ENCODE peak calls at places on chromosomes 13 and 19, in six cellular contexts. O, D, F, Y, V and U are unnamed samples.
A peak's percentile ranks its signal among the peaks of the same experiment; 100 is the strongest.

GRCh38 chr19:46813570-46814358 is 25.4 kb upstream of the SLC1A5 start:
- DNase-seq in O (no peak), D (peak; percentile 66), F (peak; percentile 61), Y (peak; percentile 87), V (peak; percentile 46), U (peak; percentile 81)

GRCh38 chr19:14369399-14370168 is 11.7 kb upstream of the ADGRE5 start:
- DNase-seq in O (no peak), D (peak; percentile 63), F (peak; percentile 50), Y (no peak), V (peak; percentile 64), U (no peak)

GRCh38 chr19:4722671-4723464 is 774 bp downstream of the DPP9 start:
- DNase-seq in O (peak; percentile 13), D (peak; percentile 55), F (no peak), Y (peak; percentile 75), V (peak; percentile 53), U (no peak)

GRCh38 chr13:112583592-112584277 is 4.2 kb downstream of the TUBGCP3 start:
- DNase-seq in O (no peak), D (peak; percentile 48), F (peak; percentile 40), Y (no peak), V (no peak), U (no peak)

GRCh38 chr13:45472171-45472705 is 7.5 kb downstream of the COG3 start:
- DNase-seq in O (no peak), D (no peak), F (no peak), Y (no peak), V (peak; percentile 20), U (no peak)

GRCh38 chr13:46124531-46124966 is 19.7 kb upstream of the CPB2 start:
- DNase-seq in O (no peak), D (no peak), F (no peak), Y (no peak), V (no peak), U (no peak)

GRCh38 chr19:51784922-51785690 is 9.9 kb upstream of the FPR3 start:
- DNase-seq in O (no peak), D (peak; percentile 69), F (peak; percentile 50), Y (peak; percentile 57), V (no peak), U (no peak)

GRCh38 chr13:44837250-44837649 is 152.0 kb downstream of the NUFIP1 start:
- DNase-seq in O (no peak), D (no peak), F (no peak), Y (no peak), V (peak; percentile 78), U (no peak)

GRCh38 chr13:111328111-111328802 is 7.8 kb downstream of the TEX29 start:
- DNase-seq in O (no peak), D (no peak), F (no peak), Y (no peak), V (no peak), U (peak; percentile 3)

GRCh38 chr19:39307233-39307821 is 11.1 kb downstream of the IFNL1 start:
- DNase-seq in O (peak; percentile 62), D (no peak), F (peak; percentile 48), Y (no peak), V (no peak), U (peak; percentile 34)

GRCh38 chr13:40583738-40584137 is 82.7 kb downstream of the FOXO1 start:
- DNase-seq in O (no peak), D (no peak), F (no peak), Y (no peak), V (no peak), U (no peak)

GRCh38 chr13:40585911-40586471 is 80.5 kb downstream of the FOXO1 start:
- DNase-seq in O (peak; percentile 84), D (no peak), F (no peak), Y (no peak), V (no peak), U (no peak)

GRCh38 chr13:40589285-40590109 is 76.9 kb downstream of the FOXO1 start:
- DNase-seq in O (no peak), D (peak; percentile 56), F (peak; percentile 48), Y (no peak), V (no peak), U (no peak)

GRCh38 chr13:40588101-40588500 is 78.3 kb downstream of the FOXO1 start:
- DNase-seq in O (no peak), D (no peak), F (no peak), Y (no peak), V (no peak), U (no peak)

DNA sequence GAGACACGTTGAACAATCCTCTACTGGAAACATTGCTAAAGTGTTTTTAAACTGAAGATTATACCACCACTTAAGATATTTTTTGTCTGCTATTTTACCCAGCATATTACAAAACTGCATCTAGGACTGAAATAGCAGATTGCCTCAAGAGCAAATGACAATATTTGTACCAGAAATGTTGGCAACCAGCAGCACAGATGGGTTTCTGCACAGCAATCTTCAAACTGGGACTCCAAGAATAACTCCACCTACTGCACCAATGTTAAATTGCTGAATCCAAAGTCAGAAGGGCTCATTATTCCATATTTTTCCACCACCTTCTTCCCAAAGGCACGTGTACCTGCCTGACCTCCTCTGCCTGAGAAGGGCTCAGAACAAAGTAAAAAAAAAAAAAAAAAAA is 79.6 kb downstream of the FOXO1 start:
- DNase-seq in O (no peak), D (no peak), F (no peak), Y (no peak), V (no peak), U (no peak)
- H3K4me1 ChIP-seq in O (peaks cover 24% of the 10 kb centered on the region), D (peaks cover 51% of the 10 kb centered on the region), F (peaks cover 63% of the 10 kb centered on the region), Y (peaks cover 32% of the 10 kb centered on the region), V (no peaks in the 10 kb centered on the region), U (peaks cover 27% of the 10 kb centered on the region)

GRCh38 chr19:873084-874019 is 13.9 kb downstream of the CFD start:
- DNase-seq in O (peak; percentile 74), D (no peak), F (peak; percentile 65), Y (no peak), V (peak; percentile 31), U (no peak)

GRCh38 chr19:870963-871401 is 11.5 kb downstream of the CFD start:
- DNase-seq in O (no peak), D (peak; percentile 79), F (no peak), Y (no peak), V (peak; percentile 32), U (peak; percentile 89)

GRCh38 chr19:870314-870713 is 10.8 kb downstream of the CFD start:
- DNase-seq in O (no peak), D (no peak), F (no peak), Y (no peak), V (no peak), U (no peak)

GRCh38 chr19:872266-872951 is 12.9 kb downstream of the CFD start:
- DNase-seq in O (peak; percentile 88), D (no peak), F (peak; percentile 92), Y (peak; percentile 70), V (peak; percentile 38), U (no peak)

DNA sequence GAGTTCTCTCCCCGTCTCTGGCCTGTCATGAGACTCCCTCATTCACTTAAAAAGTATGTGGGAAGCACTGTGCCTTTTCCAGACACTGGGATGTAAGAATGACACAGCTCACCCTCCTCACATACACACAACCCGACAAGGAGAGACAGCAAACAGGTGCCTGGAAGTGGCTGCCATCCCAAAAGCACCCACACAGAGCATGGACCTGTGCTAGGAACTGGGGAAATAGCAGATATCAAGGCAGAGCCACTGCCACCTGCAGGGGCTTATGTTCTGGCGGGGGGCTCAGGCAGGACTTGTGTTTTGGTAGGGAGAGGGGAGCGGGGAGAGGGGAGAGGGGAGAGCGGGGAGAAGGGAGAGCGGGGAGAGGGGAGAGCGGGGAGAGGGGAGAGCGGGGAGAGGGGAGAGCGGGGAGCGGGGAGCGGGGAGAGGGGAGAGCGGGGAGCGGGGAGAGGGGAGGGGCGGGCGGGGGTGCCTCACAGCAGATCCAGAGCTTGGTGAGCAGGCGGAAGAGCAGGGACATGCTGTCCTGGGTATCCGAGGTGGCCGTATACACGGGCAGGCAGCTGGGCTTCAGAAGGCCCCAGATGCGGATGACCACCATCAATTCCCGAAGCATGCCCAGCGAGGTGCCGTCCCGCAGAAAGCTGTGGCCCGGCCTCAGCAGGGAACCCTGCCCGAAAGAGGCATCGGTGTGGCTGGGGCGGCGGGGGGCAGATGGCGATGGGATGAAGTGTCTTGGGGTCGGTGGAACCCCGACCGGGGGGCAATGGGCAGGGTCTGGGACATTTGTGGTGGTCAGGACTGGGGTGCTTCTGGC is 12.2 kb downstream of the CFD start:
- DNase-seq in O (peak; percentile 87), D (no peak), F (no peak), Y (no peak), V (peak; percentile 31), U (no peak)
- H3K4me3 ChIP-seq in O (no peak overlapping the region), D (no peak overlapping the region), F (no peak overlapping the region), Y (no peak overlapping the region), V (no peak overlapping the region), U (no peak overlapping the region)

GRCh38 chr19:55552620-55553019 is 7.3 kb upstream of the SBK3 start:
- DNase-seq in O (no peak), D (no peak), F (no peak), Y (no peak), V (peak; percentile 89), U (no peak)

GRCh38 chr19:55552206-55552605 is 6.9 kb upstream of the SBK3 start:
- DNase-seq in O (no peak), D (no peak), F (no peak), Y (no peak), V (no peak), U (no peak)

GRCh38 chr19:55550321-55550650 is 4.9 kb upstream of the SBK3 start:
- DNase-seq in O (peak; percentile 84), D (no peak), F (no peak), Y (no peak), V (no peak), U (no peak)

GRCh38 chr19:55546822-55547614 is 1.7 kb upstream of the SBK3 start:
- DNase-seq in O (no peak), D (peak; percentile 87), F (peak; percentile 55), Y (peak; percentile 51), V (peak; percentile 84), U (no peak)

DNA sequence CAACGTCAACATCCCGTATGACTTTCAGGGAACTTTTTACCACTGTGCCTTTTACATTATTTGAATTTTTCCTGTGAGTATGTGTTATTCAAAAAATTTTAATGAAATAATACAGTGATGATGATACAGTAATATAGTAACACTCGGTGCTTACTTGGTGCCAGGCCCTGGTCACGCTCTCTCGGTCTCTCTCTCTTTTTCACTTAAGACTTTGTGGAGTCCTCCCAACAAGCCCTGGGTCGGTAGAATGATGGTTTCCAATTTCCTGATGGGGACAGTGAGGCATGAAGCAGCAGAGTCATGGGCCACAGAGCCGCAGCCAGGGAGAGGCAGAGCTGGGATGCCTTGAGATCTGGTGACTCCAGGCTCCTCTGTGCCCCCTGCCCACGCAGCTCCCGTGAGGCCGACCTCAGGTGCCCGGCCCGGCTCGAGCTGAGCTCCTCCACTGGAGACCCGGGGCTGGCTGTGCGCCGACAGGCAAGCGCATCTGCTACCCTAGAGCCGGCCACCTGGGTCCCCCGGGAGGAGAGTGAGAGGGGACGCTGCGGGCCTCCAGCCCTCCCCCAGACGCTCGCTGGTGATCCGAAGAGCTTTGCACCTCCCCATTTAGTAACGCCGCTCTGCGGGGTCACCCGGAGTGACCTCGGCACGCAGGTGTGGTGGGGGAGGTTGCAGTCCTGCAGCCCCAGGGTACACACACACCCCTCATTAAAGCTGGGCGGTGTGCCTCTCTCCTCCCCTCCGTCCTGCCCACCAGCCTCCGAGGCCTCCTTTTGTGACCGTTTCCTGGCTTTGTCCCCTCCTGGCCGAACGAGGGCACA is 4.4 kb upstream of the SBK3 start:
- DNase-seq in O (peak; percentile 49), D (no peak), F (peak; percentile 19), Y (no peak), V (peak; percentile 93), U (no peak)
- H3K4me1 ChIP-seq in O (no peaks in the 10 kb centered on the region), D (peaks cover 19% of the 10 kb centered on the region), F (peaks cover 11% of the 10 kb centered on the region), Y (no peaks in the 10 kb centered on the region), V (peaks cover 34% of the 10 kb centered on the region), U (no peaks in the 10 kb centered on the region)

GRCh38 chr13:43087960-43088580 is 64.7 kb downstream of the DNAJC15 start:
- DNase-seq in O (no peak), D (no peak), F (no peak), Y (no peak), V (peak; percentile 36), U (no peak)
- H3K4me3 ChIP-seq in O (no peak overlapping the region), D (no peak overlapping the region), F (no peak overlapping the region), Y (peak overlapping the region; percentile 29), V (peak overlapping the region; percentile 18), U (peak overlapping the region; percentile 39)